ENCODE peak calls at places on chromosomes 12 and 14, in ten cellular contexts. One of them, this sample, is unnamed.

GRCh38 chr12:113040722-113041168 is 15.8 kb upstream of the DTX1 start:
- DNase-seq in mesothelial cell of epicardium: no peak
- DNase-seq in hippocampal formation: no peak
- DNase-seq in upper lobe of right lung: peak
- DNase-seq in nucleus accumbens: no peak
- DNase-seq in T-helper 17 cell: no peak
- DNase-seq in activated CD8-positive, alpha-beta memory T cell treated with anti-CD3 and anti-CD28 coated beads for 1 hour: no peak
- DNase-seq in GM12864: no peak
- DNase-seq in stimulated activated CD8-positive, alpha-beta memory T cell treated with anti-CD3 and anti-CD28 coated beads, Interleukin-4, amount 100 ng/mL, for 1 hour: no peak
- DNase-seq in GM13977: no peak
- DNase-seq in this sample: peak

GRCh38 chr12:50845021-50845647 is 2.4 kb downstream of the TMPRSS12 start:
- DNase-seq in mesothelial cell of epicardium: no peak
- DNase-seq in hippocampal formation: no peak
- DNase-seq in upper lobe of right lung: no peak
- DNase-seq in nucleus accumbens: no peak
- DNase-seq in T-helper 17 cell: no peak
- DNase-seq in activated CD8-positive, alpha-beta memory T cell treated with anti-CD3 and anti-CD28 coated beads for 1 hour: no peak
- DNase-seq in GM12864: no peak
- DNase-seq in stimulated activated CD8-positive, alpha-beta memory T cell treated with anti-CD3 and anti-CD28 coated beads, Interleukin-4, amount 100 ng/mL, for 1 hour: no peak
- DNase-seq in GM13977: no peak
- DNase-seq in this sample: no peak

GRCh38 chr14:50335389-50335788 is 23.3 kb downstream of the DMAC2L start:
- DNase-seq in mesothelial cell of epicardium: no peak
- DNase-seq in hippocampal formation: peak
- DNase-seq in upper lobe of right lung: no peak
- DNase-seq in nucleus accumbens: peak
- DNase-seq in T-helper 17 cell: no peak
- DNase-seq in activated CD8-positive, alpha-beta memory T cell treated with anti-CD3 and anti-CD28 coated beads for 1 hour: no peak
- DNase-seq in GM12864: no peak
- DNase-seq in stimulated activated CD8-positive, alpha-beta memory T cell treated with anti-CD3 and anti-CD28 coated beads, Interleukin-4, amount 100 ng/mL, for 1 hour: no peak
- DNase-seq in GM13977: no peak
- DNase-seq in this sample: peak

GRCh38 chr12:103387385-103387784 is 108.4 kb downstream of the C12orf42 start:
- DNase-seq in mesothelial cell of epicardium: no peak
- DNase-seq in hippocampal formation: no peak
- DNase-seq in upper lobe of right lung: no peak
- DNase-seq in nucleus accumbens: no peak
- DNase-seq in T-helper 17 cell: no peak
- DNase-seq in activated CD8-positive, alpha-beta memory T cell treated with anti-CD3 and anti-CD28 coated beads for 1 hour: no peak
- DNase-seq in GM12864: no peak
- DNase-seq in stimulated activated CD8-positive, alpha-beta memory T cell treated with anti-CD3 and anti-CD28 coated beads, Interleukin-4, amount 100 ng/mL, for 1 hour: no peak
- DNase-seq in GM13977: no peak
- DNase-seq in this sample: no peak

GRCh38 chr14:104639889-104640548 is 35.4 kb upstream of the TMEM179 start:
- DNase-seq in mesothelial cell of epicardium: peak
- DNase-seq in hippocampal formation: peak
- DNase-seq in upper lobe of right lung: peak
- DNase-seq in nucleus accumbens: peak
- DNase-seq in T-helper 17 cell: no peak
- DNase-seq in activated CD8-positive, alpha-beta memory T cell treated with anti-CD3 and anti-CD28 coated beads for 1 hour: no peak
- DNase-seq in GM12864: no peak
- DNase-seq in stimulated activated CD8-positive, alpha-beta memory T cell treated with anti-CD3 and anti-CD28 coated beads, Interleukin-4, amount 100 ng/mL, for 1 hour: no peak
- DNase-seq in GM13977: peak
- DNase-seq in this sample: peak

GRCh38 chr12:69701821-69702220 is 2.7 kb upstream of the BEST3 start:
- DNase-seq in mesothelial cell of epicardium: no peak
- DNase-seq in hippocampal formation: no peak
- DNase-seq in upper lobe of right lung: no peak
- DNase-seq in nucleus accumbens: no peak
- DNase-seq in T-helper 17 cell: no peak
- DNase-seq in activated CD8-positive, alpha-beta memory T cell treated with anti-CD3 and anti-CD28 coated beads for 1 hour: no peak
- DNase-seq in GM12864: no peak
- DNase-seq in stimulated activated CD8-positive, alpha-beta memory T cell treated with anti-CD3 and anti-CD28 coated beads, Interleukin-4, amount 100 ng/mL, for 1 hour: no peak
- DNase-seq in GM13977: no peak
- DNase-seq in this sample: no peak

GRCh38 chr14:26738571-26738970 is 140.7 kb upstream of the NOVA1 start:
- DNase-seq in mesothelial cell of epicardium: no peak
- DNase-seq in hippocampal formation: no peak
- DNase-seq in upper lobe of right lung: no peak
- DNase-seq in nucleus accumbens: no peak
- DNase-seq in T-helper 17 cell: no peak
- DNase-seq in activated CD8-positive, alpha-beta memory T cell treated with anti-CD3 and anti-CD28 coated beads for 1 hour: no peak
- DNase-seq in GM12864: no peak
- DNase-seq in stimulated activated CD8-positive, alpha-beta memory T cell treated with anti-CD3 and anti-CD28 coated beads, Interleukin-4, amount 100 ng/mL, for 1 hour: no peak
- DNase-seq in GM13977: no peak
- DNase-seq in this sample: no peak

GRCh38 chr12:51368640-51369517 is 22.3 kb downstream of the GALNT6 start:
- DNase-seq in mesothelial cell of epicardium: no peak
- DNase-seq in hippocampal formation: peak
- DNase-seq in upper lobe of right lung: peak
- DNase-seq in nucleus accumbens: no peak
- DNase-seq in T-helper 17 cell: peak
- DNase-seq in activated CD8-positive, alpha-beta memory T cell treated with anti-CD3 and anti-CD28 coated beads for 1 hour: peak
- DNase-seq in GM12864: peak
- DNase-seq in stimulated activated CD8-positive, alpha-beta memory T cell treated with anti-CD3 and anti-CD28 coated beads, Interleukin-4, amount 100 ng/mL, for 1 hour: peak
- DNase-seq in GM13977: peak
- DNase-seq in this sample: no peak

GRCh38 chr14:32450919-32451675 is 122.0 kb downstream of the AKAP6 start:
- DNase-seq in mesothelial cell of epicardium: no peak
- DNase-seq in hippocampal formation: no peak
- DNase-seq in upper lobe of right lung: no peak
- DNase-seq in nucleus accumbens: no peak
- DNase-seq in T-helper 17 cell: no peak
- DNase-seq in activated CD8-positive, alpha-beta memory T cell treated with anti-CD3 and anti-CD28 coated beads for 1 hour: no peak
- DNase-seq in GM12864: no peak
- DNase-seq in stimulated activated CD8-positive, alpha-beta memory T cell treated with anti-CD3 and anti-CD28 coated beads, Interleukin-4, amount 100 ng/mL, for 1 hour: no peak
- DNase-seq in GM13977: no peak
- DNase-seq in this sample: no peak

GRCh38 chr14:102775855-102776760 is 1.1 kb upstream of the TRAF3 start:
- DNase-seq in mesothelial cell of epicardium: no peak
- DNase-seq in hippocampal formation: no peak
- DNase-seq in upper lobe of right lung: no peak
- DNase-seq in nucleus accumbens: no peak
- DNase-seq in T-helper 17 cell: no peak
- DNase-seq in activated CD8-positive, alpha-beta memory T cell treated with anti-CD3 and anti-CD28 coated beads for 1 hour: no peak
- DNase-seq in GM12864: peak
- DNase-seq in stimulated activated CD8-positive, alpha-beta memory T cell treated with anti-CD3 and anti-CD28 coated beads, Interleukin-4, amount 100 ng/mL, for 1 hour: no peak
- DNase-seq in GM13977: peak
- DNase-seq in this sample: no peak

GRCh38 chr14:74941676-74942097 is 13.7 kb downstream of the PGF start:
- DNase-seq in mesothelial cell of epicardium: no peak
- DNase-seq in hippocampal formation: peak
- DNase-seq in upper lobe of right lung: peak
- DNase-seq in nucleus accumbens: no peak
- DNase-seq in T-helper 17 cell: no peak
- DNase-seq in activated CD8-positive, alpha-beta memory T cell treated with anti-CD3 and anti-CD28 coated beads for 1 hour: peak
- DNase-seq in GM12864: peak
- DNase-seq in stimulated activated CD8-positive, alpha-beta memory T cell treated with anti-CD3 and anti-CD28 coated beads, Interleukin-4, amount 100 ng/mL, for 1 hour: no peak
- DNase-seq in GM13977: peak
- DNase-seq in this sample: peak

GRCh38 chr12:89461649-89462612 is 62.7 kb downstream of the GALNT4 start:
- DNase-seq in mesothelial cell of epicardium: no peak
- DNase-seq in hippocampal formation: no peak
- DNase-seq in upper lobe of right lung: no peak
- DNase-seq in nucleus accumbens: no peak
- DNase-seq in T-helper 17 cell: no peak
- DNase-seq in activated CD8-positive, alpha-beta memory T cell treated with anti-CD3 and anti-CD28 coated beads for 1 hour: no peak
- DNase-seq in GM12864: no peak
- DNase-seq in stimulated activated CD8-positive, alpha-beta memory T cell treated with anti-CD3 and anti-CD28 coated beads, Interleukin-4, amount 100 ng/mL, for 1 hour: no peak
- DNase-seq in GM13977: peak
- DNase-seq in this sample: no peak

This sample was measured in sigmoid colon.